ENCODE peak calls at places on chromosomes 12 and 14, in six cellular contexts. I is neural progenitor cell; L is keratinocyte; S is astrocyte; K is CD8-positive, alpha-beta T cell; D is GM23248. R is an unnamed sample. For H3K36me3, the result is how much of the 10 kb centered on the place peaks cover.

GRCh38 chr12:67590122-67590795 is 58.3 kb upstream of the DYRK2 start:
- DNase-seq in I (no peak), L (no peak), S (no peak), K (no peak), D (no peak), R (no peak)

GRCh38 chr14:95331708-95332408 is 12.2 kb upstream of the CLMN start:
- DNase-seq in I (no peak), L (no peak), S (no peak), K (no peak), D (no peak), R (no peak)

GRCh38 chr14:35122696-35123387 is 490 bp downstream of the PRORP start:
- DNase-seq in I (no peak), L (peak), S (peak), K (no peak), D (peak), R (no peak)

GRCh38 chr14:23916038-23916437 is 37.5 kb upstream of the DHRS4 start:
- DNase-seq in I (no peak), L (no peak), S (no peak), K (no peak), D (peak), R (no peak)

GRCh38 chr12:122836027-122836921 is 1.0 kb downstream of the HIP1R start:
- DNase-seq in I (peak), L (no peak), S (no peak), K (peak), D (peak), R (peak)

GRCh38 chr12:119621878-119622277 is 28.3 kb downstream of the TMEM233 start:
- DNase-seq in I (no peak), L (no peak), S (peak), K (no peak), D (peak), R (no peak)

GRCh38 chr12:95943231-95943842 is at the start of gene AMDHD1:
- DNase-seq in I (peak), L (no peak), S (peak), K (peak), D (peak), R (peak)

GRCh38 chr12:93122089-93122488 is 193.0 kb upstream of the EEA1 start:
- DNase-seq in I (no peak), L (peak), S (peak), K (no peak), D (peak), R (no peak)

GRCh38 chr12:2129076-2129475 is 76.3 kb downstream of the CACNA1C start:
- DNase-seq in I (no peak), L (peak), S (peak), K (no peak), D (peak), R (no peak)

GRCh38 chr12:6752181-6752930 is 585 bp downstream of the MLF2 start:
- DNase-seq in I (peak), L (no peak), S (peak), K (no peak), D (peak), R (peak)

GRCh38 chr14:73140924-73141323 is 4.6 kb downstream of the PSEN1 start:
- DNase-seq in I (no peak), L (no peak), S (no peak), K (no peak), D (no peak), R (no peak)

GRCh38 chr14:49972199-49972671 is 79.4 kb downstream of the ARF6 start:
- DNase-seq in I (no peak), L (peak), S (peak), K (no peak), D (peak), R (peak)

GRCh38 chr12:16331998-16332397 is 15.4 kb upstream of the MGST1 start:
- DNase-seq in I (no peak), L (no peak), S (no peak), K (no peak), D (no peak), R (no peak)

GRCh38 chr12:56258068-56258819 is at the start of gene ANKRD52:
- DNase-seq in I (peak), L (no peak), S (peak), K (peak), D (peak), R (peak)

GRCh38 chr14:75499084-75499875 is 23.0 kb upstream of the BATF start:
- DNase-seq in I (no peak), L (no peak), S (no peak), K (no peak), D (no peak), R (no peak)

GRCh38 chr14:98965061-98965460 is 306.9 kb downstream of the BCL11B start:
- DNase-seq in I (no peak), L (no peak), S (no peak), K (no peak), D (no peak), R (no peak)

GRCh38 chr12:50545213-50545612 is 40.4 kb downstream of the DIP2B start:
- DNase-seq in I (no peak), L (no peak), S (no peak), K (no peak), D (no peak), R (no peak)

GRCh38 chr12:48771588-48772112 is 17.2 kb downstream of the ADCY6 start:
- DNase-seq in I (no peak), L (no peak), S (no peak), K (no peak), D (no peak), R (no peak)
- H3K36me3 ChIP-seq in I (under half), L (under half), S (under half), K (under half), D (under half), R (under half)

GRCh38 chr12:87784350-87784749 is 244.9 kb downstream of the C12orf50 start:
- DNase-seq in I (no peak), L (no peak), S (no peak), K (no peak), D (no peak), R (no peak)
- H3K4me3 ChIP-seq in I (no peak), L (no peak), S (no peak), K (no peak), D (no peak), R (no peak)

DNA sequence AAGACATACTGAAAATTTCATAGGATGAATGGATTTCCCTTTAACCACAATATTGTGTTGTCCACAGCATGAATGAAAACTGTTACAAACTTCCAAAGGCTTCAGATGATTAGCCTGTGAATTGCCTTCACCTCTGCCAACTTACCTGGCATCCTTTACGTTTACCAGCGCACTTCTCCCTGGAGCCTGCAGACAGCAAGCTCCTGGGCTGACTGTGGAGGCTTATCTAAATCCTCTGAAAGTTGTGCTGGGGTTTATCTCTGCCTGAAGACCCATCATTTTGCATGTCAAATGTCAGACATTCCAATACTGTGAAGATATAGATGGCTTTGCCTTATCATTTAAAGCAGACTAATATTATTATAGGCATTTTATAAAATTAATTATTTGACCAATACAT is 403.0 kb downstream of the SYT1 start:
- DNase-seq in I (peak), L (no peak), S (no peak), K (no peak), D (no peak), R (no peak)
- H3K36me3 ChIP-seq in I (under half), L (under half), S (under half), K (under half), D (under half), R (under half)

GRCh38 chr14:28757790-28758189 is 8.8 kb upstream of the FOXG1 start:
- DNase-seq in I (no peak), L (no peak), S (no peak), K (no peak), D (no peak), R (no peak)
- H3K4me3 ChIP-seq in I (no peak), L (no peak), S (no peak), K (no peak), D (no peak), R (no peak)

DNA sequence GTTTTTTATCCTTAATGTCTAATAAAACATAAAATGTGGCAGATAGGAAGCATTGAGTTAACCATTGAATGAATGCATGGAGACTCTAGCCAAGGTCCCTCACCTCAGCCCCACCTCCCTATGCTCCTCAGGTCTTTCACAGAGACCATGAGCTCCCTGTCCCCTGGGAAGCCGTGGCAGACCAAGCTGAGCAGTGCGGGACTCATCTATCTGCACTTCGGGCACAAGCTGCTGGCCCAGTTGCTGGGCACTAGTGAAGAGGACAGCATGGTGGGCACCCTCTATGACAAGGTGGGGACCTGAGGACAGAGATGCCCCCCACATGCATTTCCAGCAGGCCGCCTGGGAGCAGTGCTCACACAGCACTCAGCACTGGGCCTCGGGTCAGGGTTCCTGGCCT is 3.4 kb downstream of the MYG1 start:
- DNase-seq in I (no peak), L (no peak), S (no peak), K (no peak), D (no peak), R (no peak)
- H3K36me3 ChIP-seq in I (under half), L (under half), S (under half), K (under half), D (under half), R (under half)

R was measured in transverse colon.